ENCODE peak calls at places on chromosomes 5 and 9, in nine cellular contexts. X, Q, U, V, L, Y, B, T and S are unnamed samples.

GRCh38 chr5:176578391-176578808 is 29.3 kb downstream of the CDHR2 start:
- DNase-seq in Q (peak), B (peak), X (peak), U (peak), Y (no peak), L (peak), V (no peak), T (no peak), S (peak)

GRCh38 chr5:99104538-99105132 is 175.8 kb upstream of the CHD1 start:
- DNase-seq in L (peak), U (peak), Q (no peak), V (no peak), T (no peak), B (peak), Y (no peak), X (no peak), S (no peak)

GRCh38 chr5:178383919-178384814 is 151.6 kb upstream of the PHYKPL start:
- DNase-seq in B (no peak), U (no peak), T (no peak), X (no peak), Q (no peak), V (no peak), L (no peak), Y (no peak), S (no peak)

GRCh38 chr9:37029776-37030590 is 4.1 kb downstream of the PAX5 start:
- DNase-seq in Y (no peak), X (no peak), B (no peak), U (no peak), V (no peak), L (no peak), T (no peak), Q (no peak), S (no peak)

GRCh38 chr5:93053825-93054224 is 527.2 kb downstream of the NR2F1-AS1 start:
- DNase-seq in T (no peak), Y (no peak), U (no peak), V (no peak), X (no peak), B (no peak), L (peak), Q (no peak), S (no peak)

GRCh38 chr5:132298305-132298704 is 4.1 kb downstream of the SLC22A4 start:
- DNase-seq in B (no peak), T (no peak), V (no peak), Q (no peak), L (peak), Y (no peak), U (no peak), X (no peak), S (no peak)

GRCh38 chr5:66193419-66193818 is 49.3 kb downstream of the SREK1 start:
- DNase-seq in U (no peak), B (no peak), X (no peak), Y (no peak), T (no peak), Q (no peak), L (no peak), V (no peak), S (no peak)

GRCh38 chr9:112360047-112360804 is 19.7 kb upstream of the HSDL2 start:
- DNase-seq in U (no peak), L (no peak), Y (no peak), X (no peak), Q (no peak), V (no peak), B (no peak), T (no peak), S (no peak)

GRCh38 chr9:73042155-73042554 is 89.3 kb upstream of the ALDH1A1 start:
- DNase-seq in T (no peak), Y (no peak), U (peak), B (no peak), L (peak), Q (no peak), X (no peak), V (no peak), S (no peak)

GRCh38 chr5:149439899-149440655 is 61.0 kb upstream of the IL17B start:
- DNase-seq in B (peak), L (no peak), X (no peak), T (no peak), U (no peak), V (no peak), Q (no peak), Y (no peak), S (no peak)

GRCh38 chr9:133108794-133109641 is 12.0 kb downstream of the RALGDS start:
- DNase-seq in V (no peak), U (no peak), T (no peak), Y (no peak), B (no peak), L (no peak), X (peak), Q (no peak), S (no peak)

GRCh38 chr9:134605969-134606363 is 35.6 kb upstream of the COL5A1 start:
- DNase-seq in Y (no peak), Q (no peak), X (no peak), B (no peak), L (no peak), T (no peak), V (no peak), U (no peak), S (no peak)

GRCh38 chr5:73278693-73279092 is 105.7 kb downstream of the TMEM174 start:
- DNase-seq in V (no peak), T (no peak), U (no peak), Q (no peak), Y (no peak), X (no peak), B (no peak), L (no peak), S (no peak)

GRCh38 chr9:3527653-3527960 is 1.8 kb upstream of the RFX3 start:
- DNase-seq in U (no peak), V (no peak), X (no peak), Y (no peak), Q (no peak), L (no peak), T (no peak), B (no peak), S (no peak)

GRCh38 chr9:122125891-122126331 is 32.8 kb upstream of the TTLL11 start:
- DNase-seq in V (no peak), B (no peak), X (no peak), L (peak), T (no peak), Y (no peak), U (peak), Q (no peak), S (no peak)

GRCh38 chr9:4760122-4760521 is 19.1 kb upstream of the AK3 start:
- DNase-seq in B (no peak), Q (no peak), X (no peak), T (no peak), V (no peak), Y (no peak), L (no peak), U (no peak), S (no peak)

GRCh38 chr9:16487915-16488314 is 382.6 kb downstream of the BNC2 start:
- DNase-seq in Q (no peak), Y (no peak), V (no peak), T (no peak), B (no peak), L (peak), X (no peak), U (no peak), S (no peak)

GRCh38 chr9:136327313-136327971 is at the start of gene GPSM1:
- DNase-seq in Y (peak), B (no peak), V (peak), U (peak), Q (no peak), T (no peak), X (no peak), L (peak), S (peak)

GRCh38 chr9:137607141-137607857 is 1.8 kb downstream of the ARRDC1 start:
- DNase-seq in V (no peak), L (no peak), X (peak), U (no peak), T (no peak), Y (no peak), B (no peak), Q (no peak), S (no peak)